ENCODE peak calls at places on chromosomes 2 and 18, in ten cellular contexts. D, W, A, V, T, Z, L, F, M and R are unnamed samples.

GRCh38 chr18:46809145-46809544 is 52.3 kb upstream of the ST8SIA5 start:
- DNase-seq in D (no peak), W (no peak), A (no peak), V (no peak), T (no peak), Z (no peak), L (no peak), F (no peak), M (no peak), R (no peak)

GRCh38 chr2:115160523-115161521 is 718.4 kb downstream of the DPP10 start:
- DNase-seq in D (no peak), W (no peak), A (peak), V (no peak), T (no peak), Z (peak), L (no peak), F (peak), M (peak), R (no peak)

GRCh38 chr2:127580167-127581049 is 44.9 kb downstream of the MYO7B start:
- DNase-seq in D (no peak), W (peak), A (no peak), V (peak), T (peak), Z (no peak), L (no peak), F (no peak), M (no peak), R (no peak)

GRCh38 chr2:121664086-121664485 is 14.8 kb upstream of the CLASP1 start:
- DNase-seq in D (no peak), W (no peak), A (no peak), V (no peak), T (no peak), Z (no peak), L (peak), F (no peak), M (no peak), R (no peak)

GRCh38 chr2:120863661-120864320 is 128.1 kb downstream of the GLI2 start:
- DNase-seq in D (peak), W (no peak), A (no peak), V (peak), T (peak), Z (no peak), L (no peak), F (no peak), M (no peak), R (peak)

GRCh38 chr18:5451130-5451529 is 92.7 kb downstream of the EPB41L3 start:
- DNase-seq in D (no peak), W (no peak), A (no peak), V (no peak), T (no peak), Z (no peak), L (no peak), F (no peak), M (no peak), R (no peak)

GRCh38 chr2:101290711-101291110 is 17.8 kb downstream of the RNF149 start:
- DNase-seq in D (no peak), W (no peak), A (no peak), V (no peak), T (no peak), Z (no peak), L (no peak), F (no peak), M (no peak), R (no peak)

GRCh38 chr2:236662231-236663160 is 92.9 kb downstream of the ACKR3 start:
- DNase-seq in D (no peak), W (no peak), A (no peak), V (no peak), T (no peak), Z (no peak), L (peak), F (no peak), M (no peak), R (peak)

GRCh38 chr18:21571763-21572162 is 28.7 kb downstream of the ESCO1 start:
- DNase-seq in D (no peak), W (no peak), A (no peak), V (no peak), T (no peak), Z (no peak), L (no peak), F (no peak), M (no peak), R (peak)

GRCh38 chr2:21181957-21182356 is 58.2 kb downstream of the TDRD15 start:
- DNase-seq in D (no peak), W (no peak), A (no peak), V (no peak), T (no peak), Z (no peak), L (no peak), F (no peak), M (no peak), R (no peak)

GRCh38 chr2:19358242-19359020 is at the start of gene OSR1:
- DNase-seq in D (peak), W (no peak), A (peak), V (peak), T (peak), Z (peak), L (peak), F (peak), M (peak), R (peak)

GRCh38 chr18:48729421-48729820 is 190.6 kb downstream of the CTIF start:
- DNase-seq in D (no peak), W (no peak), A (no peak), V (no peak), T (no peak), Z (no peak), L (no peak), F (no peak), M (no peak), R (peak)

GRCh38 chr2:231904161-231904611 is 22.0 kb downstream of the NPPC start:
- DNase-seq in D (no peak), W (no peak), A (no peak), V (no peak), T (peak), Z (no peak), L (no peak), F (peak), M (no peak), R (no peak)

GRCh38 chr2:172223601-172224054 is 120.9 kb upstream of the DLX2 start:
- DNase-seq in D (no peak), W (no peak), A (no peak), V (no peak), T (no peak), Z (no peak), L (no peak), F (peak), M (no peak), R (no peak)

GRCh38 chr18:48312066-48312465 is 97.1 kb downstream of the ZBTB7C start:
- DNase-seq in D (no peak), W (no peak), A (no peak), V (no peak), T (peak), Z (no peak), L (no peak), F (no peak), M (no peak), R (no peak)

GRCh38 chr2:43899589-43899988 is 60.8 kb downstream of the ABCG8 start:
- DNase-seq in D (no peak), W (no peak), A (no peak), V (no peak), T (no peak), Z (no peak), L (no peak), F (no peak), M (no peak), R (peak)

GRCh38 chr2:68594674-68595492 is 48.5 kb upstream of the PROKR1 start:
- DNase-seq in D (peak), W (peak), A (peak), V (peak), T (peak), Z (peak), L (peak), F (peak), M (peak), R (peak)

GRCh38 chr18:6044319-6044718 is 149.0 kb upstream of the TMEM200C start:
- DNase-seq in D (no peak), W (no peak), A (no peak), V (no peak), T (no peak), Z (no peak), L (no peak), F (no peak), M (no peak), R (no peak)

GRCh38 chr2:120474486-120474885 is 128.6 kb downstream of the INHBB start:
- DNase-seq in D (no peak), W (no peak), A (no peak), V (no peak), T (peak), Z (no peak), L (no peak), F (no peak), M (no peak), R (no peak)

GRCh38 chr2:190119948-190120347 is 57.4 kb upstream of the MSTN start:
- DNase-seq in D (no peak), W (no peak), A (no peak), V (no peak), T (no peak), Z (no peak), L (no peak), F (no peak), M (no peak), R (no peak)

GRCh38 chr18:41391616-41392610 is 563.1 kb upstream of the PIK3C3 start:
- DNase-seq in D (peak), W (no peak), A (peak), V (peak), T (no peak), Z (peak), L (peak), F (peak), M (peak), R (peak)

GRCh38 chr18:25735447-25735846 is 355.0 kb downstream of the SS18 start:
- DNase-seq in D (no peak), W (no peak), A (no peak), V (no peak), T (no peak), Z (no peak), L (no peak), F (no peak), M (no peak), R (no peak)

GRCh38 chr2:209181984-209182383 is 241.9 kb upstream of the MAP2 start:
- DNase-seq in D (no peak), W (no peak), A (no peak), V (no peak), T (no peak), Z (no peak), L (no peak), F (no peak), M (no peak), R (no peak)

GRCh38 chr2:236168110-236169067 is at the start of gene GBX2:
- DNase-seq in D (peak), W (no peak), A (peak), V (no peak), T (peak), Z (peak), L (no peak), F (peak), M (peak), R (peak)

GRCh38 chr2:96547203-96547641 is 10.7 kb downstream of the ARID5A start:
- DNase-seq in D (no peak), W (no peak), A (no peak), V (no peak), T (peak), Z (no peak), L (no peak), F (no peak), M (no peak), R (no peak)

GRCh38 chr2:216694201-216694825 is 1.0 kb downstream of the IGFBP5 start:
- DNase-seq in D (peak), W (peak), A (peak), V (peak), T (no peak), Z (peak), L (no peak), F (peak), M (peak), R (peak)

GRCh38 chr2:217360781-217361485 is 501.1 kb upstream of the TNP1 start:
- DNase-seq in D (no peak), W (no peak), A (peak), V (no peak), T (no peak), Z (peak), L (peak), F (no peak), M (no peak), R (peak)

GRCh38 chr2:236892721-236893120 is 193.0 kb upstream of the COPS8 start:
- DNase-seq in D (no peak), W (no peak), A (no peak), V (no peak), T (no peak), Z (no peak), L (no peak), F (no peak), M (no peak), R (no peak)

GRCh38 chr2:47724221-47724981 is 58.5 kb upstream of the MSH6 start:
- DNase-seq in D (no peak), W (no peak), A (no peak), V (no peak), T (peak), Z (no peak), L (peak), F (peak), M (no peak), R (no peak)

DNA sequence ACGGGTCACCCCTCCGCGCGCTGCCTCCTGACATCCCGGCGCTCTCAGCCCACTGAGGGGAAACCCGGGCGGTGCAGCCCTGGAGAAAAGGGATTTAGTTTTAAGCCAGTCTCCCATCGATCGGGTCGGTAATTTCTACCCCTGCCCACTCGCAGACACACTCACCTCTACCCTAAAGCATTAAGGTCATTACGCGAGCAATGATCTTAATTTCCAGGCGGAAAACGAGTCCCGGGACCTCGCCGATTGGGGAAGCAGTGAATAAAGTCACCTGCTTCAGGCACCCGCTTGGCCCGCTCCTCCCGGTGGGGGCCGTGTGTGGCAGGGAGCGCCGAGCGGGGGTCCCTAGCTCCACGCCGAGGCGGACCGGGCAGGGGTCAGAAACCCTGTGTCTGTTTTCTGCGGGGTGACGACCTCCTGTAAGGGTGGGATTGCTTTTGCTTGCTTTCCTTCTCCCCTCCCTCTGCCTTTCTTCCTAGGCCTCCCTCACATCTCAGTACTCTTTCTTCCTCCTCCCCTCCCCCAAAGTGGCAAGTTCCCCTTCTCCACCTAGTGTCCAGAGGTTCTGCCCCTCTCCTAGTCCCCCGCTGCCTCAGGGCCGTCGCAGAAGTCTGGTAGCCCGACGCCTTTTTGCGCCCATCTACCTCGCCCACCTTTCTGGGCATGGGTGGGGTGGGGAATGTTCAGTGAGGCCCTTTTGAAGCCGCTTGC is 142.6 kb downstream of the MEIS1 start:
- DNase-seq in D (peak), W (no peak), A (peak), V (no peak), T (no peak), Z (no peak), L (no peak), F (no peak), M (peak), R (no peak)
- H3K4me3 ChIP-seq in D (peak), W (no peak), A (peak), V (peak), T (no peak), Z (no peak), L (peak), F (peak), M (peak), R (peak)

GRCh38 chr2:168461178-168461941 is 5.3 kb downstream of the CERS6 start:
- DNase-seq in D (no peak), W (no peak), A (no peak), V (no peak), T (no peak), Z (no peak), L (no peak), F (no peak), M (no peak), R (no peak)

GRCh38 chr2:168457177-168457905 is 1.3 kb downstream of the CERS6 start:
- DNase-seq in D (no peak), W (no peak), A (no peak), V (no peak), T (no peak), Z (no peak), L (no peak), F (no peak), M (no peak), R (peak)

GRCh38 chr2:168460561-168460960 is 4.5 kb downstream of the CERS6 start:
- DNase-seq in D (no peak), W (no peak), A (no peak), V (no peak), T (no peak), Z (no peak), L (no peak), F (no peak), M (no peak), R (no peak)

GRCh38 chr2:168456526-168457176 is 579 bp downstream of the CERS6 start:
- DNase-seq in D (peak), W (peak), A (peak), V (peak), T (peak), Z (peak), L (no peak), F (peak), M (peak), R (peak)

DNA sequence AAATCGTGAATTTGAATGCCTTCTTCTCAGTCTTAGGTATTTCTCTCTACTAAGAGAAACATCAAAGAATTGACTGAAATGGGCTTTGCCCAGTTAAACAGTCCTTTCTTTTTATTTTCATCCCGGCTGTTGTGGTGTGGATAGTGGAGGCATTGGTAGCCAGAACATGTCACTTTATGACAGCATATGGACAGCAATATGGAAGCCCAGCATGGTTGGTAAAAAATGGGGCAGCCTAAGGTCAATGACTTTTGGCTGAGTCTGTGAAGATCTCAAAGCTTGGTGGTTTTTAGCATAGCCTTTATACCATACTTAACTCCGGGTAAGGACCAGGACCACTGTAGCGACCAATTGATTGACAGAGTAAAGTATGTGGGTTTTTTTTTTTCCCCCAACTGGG is 3.2 kb downstream of the CERS6 start:
- DNase-seq in D (no peak), W (no peak), A (no peak), V (no peak), T (no peak), Z (no peak), L (no peak), F (no peak), M (no peak), R (no peak)
- H3K4me3 ChIP-seq in D (no peak), W (no peak), A (no peak), V (peak), T (no peak), Z (no peak), L (no peak), F (no peak), M (no peak), R (no peak)

GRCh38 chr2:193695367-193695766 is 1500.6 kb upstream of the TMEFF2 start:
- DNase-seq in D (no peak), W (no peak), A (peak), V (no peak), T (no peak), Z (peak), L (peak), F (no peak), M (peak), R (peak)
- H3K4me3 ChIP-seq in D (no peak), W (no peak), A (no peak), V (no peak), T (no peak), Z (no peak), L (no peak), F (no peak), M (no peak), R (no peak)

GRCh38 chr2:227509086-227509485 is 37.1 kb downstream of the AGFG1 start:
- DNase-seq in D (no peak), W (no peak), A (no peak), V (no peak), T (no peak), Z (no peak), L (no peak), F (no peak), M (no peak), R (no peak)

GRCh38 chr2:227511955-227512354 is 40.0 kb downstream of the AGFG1 start:
- DNase-seq in D (no peak), W (no peak), A (no peak), V (no peak), T (no peak), Z (no peak), L (no peak), F (no peak), M (no peak), R (no peak)

GRCh38 chr2:227510620-227510958 is 38.6 kb downstream of the AGFG1 start:
- DNase-seq in D (no peak), W (no peak), A (no peak), V (no peak), T (no peak), Z (no peak), L (no peak), F (no peak), M (no peak), R (no peak)

GRCh38 chr2:227511239-227511930 is 39.4 kb downstream of the AGFG1 start:
- DNase-seq in D (no peak), W (no peak), A (no peak), V (no peak), T (no peak), Z (no peak), L (no peak), F (no peak), M (no peak), R (no peak)

DNA sequence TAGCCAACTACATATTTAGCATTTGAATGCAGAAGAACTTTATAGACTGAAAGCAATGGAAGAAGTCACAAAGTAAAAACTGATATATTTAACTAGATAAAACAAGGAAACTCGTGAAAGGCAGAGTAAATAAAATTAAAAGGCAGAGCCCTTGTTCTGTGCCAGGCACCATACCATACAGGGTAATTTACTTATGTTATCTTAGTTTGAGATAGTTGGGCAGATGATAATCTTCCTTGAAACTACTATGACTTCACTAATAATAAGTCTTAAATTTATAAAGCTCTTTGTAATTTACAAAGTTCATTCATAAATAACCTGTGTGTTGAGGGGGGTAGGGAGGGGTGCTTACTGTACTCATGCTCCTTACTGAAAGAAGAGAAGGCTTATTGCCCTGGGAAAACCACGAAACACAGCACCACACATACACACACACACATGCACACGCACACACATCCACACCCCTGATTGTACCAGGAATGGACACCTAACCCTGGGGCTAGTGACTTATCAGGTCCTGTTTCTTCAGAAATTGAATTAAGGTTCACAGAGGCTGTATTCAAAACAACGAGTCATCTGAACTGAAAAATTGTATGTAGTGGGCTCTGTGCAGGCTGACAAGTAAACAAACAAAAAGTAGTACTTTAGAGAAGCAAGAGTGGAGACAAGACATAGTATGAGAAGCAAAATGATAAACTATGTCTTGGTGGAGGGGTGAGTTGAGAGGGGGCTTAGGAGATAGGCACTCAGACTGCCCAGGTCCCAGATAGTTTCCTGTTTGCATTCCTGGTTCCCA is 38.1 kb downstream of the AGFG1 start:
- DNase-seq in D (no peak), W (no peak), A (no peak), V (no peak), T (no peak), Z (peak), L (peak), F (no peak), M (no peak), R (peak)
- H3K4me3 ChIP-seq in D (no peak), W (no peak), A (no peak), V (no peak), T (no peak), Z (no peak), L (no peak), F (no peak), M (no peak), R (no peak)

GRCh38 chr2:160918909-160919503 is 241.2 kb upstream of the TANK start:
- DNase-seq in D (peak), W (peak), A (peak), V (peak), T (peak), Z (no peak), L (no peak), F (peak), M (peak), R (peak)

GRCh38 chr2:160913323-160913722 is 246.9 kb upstream of the TANK start:
- DNase-seq in D (no peak), W (no peak), A (no peak), V (no peak), T (no peak), Z (no peak), L (no peak), F (no peak), M (no peak), R (no peak)

GRCh38 chr2:160917850-160918249 is 242.4 kb upstream of the TANK start:
- DNase-seq in D (no peak), W (no peak), A (no peak), V (no peak), T (no peak), Z (no peak), L (no peak), F (no peak), M (no peak), R (peak)

GRCh38 chr2:160914217-160914616 is 246.0 kb upstream of the TANK start:
- DNase-seq in D (no peak), W (no peak), A (no peak), V (no peak), T (no peak), Z (no peak), L (no peak), F (no peak), M (no peak), R (no peak)

GRCh38 chr2:160916300-160916699 is 243.9 kb upstream of the TANK start:
- DNase-seq in D (no peak), W (no peak), A (no peak), V (no peak), T (no peak), Z (no peak), L (no peak), F (no peak), M (no peak), R (peak)
- H3K4me3 ChIP-seq in D (no peak), W (no peak), A (no peak), V (no peak), T (no peak), Z (no peak), L (no peak), F (no peak), M (no peak), R (no peak)

GRCh38 chr18:58780045-58780444 is 84.6 kb upstream of the ZNF532 start:
- DNase-seq in D (no peak), W (no peak), A (no peak), V (no peak), T (no peak), Z (no peak), L (no peak), F (no peak), M (no peak), R (no peak)
- H3K4me3 ChIP-seq in D (no peak), W (no peak), A (no peak), V (no peak), T (no peak), Z (no peak), L (no peak), F (no peak), M (no peak), R (no peak)